ENCODE peak calls at places on chromosomes 3 and 15, in eight cellular contexts. K is AG04450, M is esophagus muscularis mucosa, B is HCT116, N is GM06990, Z is astrocyte of the cerebellum, C is lung, Q is cardiac muscle cell. U is an unnamed sample.

GRCh38 chr3:94293793-94294195 is 230.9 kb downstream of the NSUN3 start:
- DNase-seq in M (no peak), Q (no peak), B (no peak), C (no peak), Z (no peak), K (no peak), N (no peak), U (no peak)

GRCh38 chr3:46930176-46930944 is 46.2 kb downstream of the CCDC12 start:
- DNase-seq in K (no peak), N (no peak), C (no peak), Z (no peak), M (no peak), Q (no peak), B (no peak), U (no peak)

GRCh38 chr3:179546814-179547241 is 15.9 kb upstream of the ACTL6A start:
- DNase-seq in K (no peak), Z (no peak), N (no peak), B (no peak), C (no peak), Q (no peak), M (no peak), U (no peak)

GRCh38 chr3:58411036-58411435 is 22.6 kb downstream of the PDHB start:
- DNase-seq in B (no peak), N (no peak), M (no peak), C (no peak), Q (no peak), K (no peak), Z (no peak), U (no peak)

GRCh38 chr15:59298255-59298856 is 74.3 kb downstream of the MYO1E start:
- DNase-seq in K (no peak), Q (no peak), B (peak; percentile 78), N (peak; percentile 81), Z (no peak), C (no peak), M (no peak), U (no peak)

GRCh38 chr3:123385981-123386380 is 62.9 kb downstream of the ADCY5 start:
- DNase-seq in Z (no peak), C (no peak), N (no peak), M (no peak), Q (peak; percentile 24), K (no peak), B (no peak), U (no peak)

GRCh38 chr3:55000546-55000945 is 72.7 kb upstream of the LRTM1 start:
- DNase-seq in N (no peak), K (peak; percentile 77), Z (peak; percentile 81), Q (peak; percentile 88), C (no peak), B (no peak), M (no peak), U (peak; percentile 92)

GRCh38 chr3:190566043-190566933 is 52.4 kb downstream of the IL1RAP start:
- DNase-seq in B (peak; percentile 98), C (peak; percentile 94), Z (peak; percentile 97), Q (peak; percentile 100), K (peak; percentile 98), M (peak; percentile 93), N (no peak), U (peak; percentile 99)

GRCh38 chr3:188686319-188686718 is 485.5 kb upstream of the TPRG1 start:
- DNase-seq in C (no peak), B (no peak), Z (no peak), N (no peak), M (no peak), Q (no peak), K (no peak), U (no peak)

DNA sequence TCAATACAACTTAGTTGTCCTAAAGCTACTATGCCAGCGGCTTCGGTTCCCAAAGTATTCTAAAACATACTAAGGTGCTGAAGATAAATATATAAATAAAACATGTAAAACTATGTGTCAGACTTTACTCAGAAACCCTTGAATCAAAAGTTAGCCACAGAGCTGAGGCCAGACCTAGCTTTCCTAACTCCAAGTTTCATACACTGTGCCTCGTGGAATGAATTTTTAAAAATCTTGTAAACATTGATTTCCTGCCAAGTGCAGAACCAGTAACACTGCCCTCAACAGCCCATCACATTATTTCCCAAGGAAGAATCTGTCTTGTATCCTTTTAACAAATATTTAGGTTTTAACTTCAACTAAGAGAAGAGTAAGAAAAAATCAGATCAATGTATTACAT is 36.4 kb downstream of the TAMM41 start:
- DNase-seq in Q (peak; percentile 50), B (no peak), M (no peak), Z (peak; percentile 56), N (no peak), C (no peak), K (peak; percentile 79), U (peak; percentile 91)
- H3K4me3 ChIP-seq in Q (no peak overlapping the region), B (no peak overlapping the region), M (no peak overlapping the region), Z (no peak overlapping the region), N (no peak overlapping the region), C (no peak overlapping the region), K (no peak overlapping the region), U (no peak overlapping the region)

GRCh38 chr3:196632033-196632751 is 7.3 kb upstream of the NRROS start:
- DNase-seq in N (peak; percentile 93), C (peak; percentile 86), Z (no peak), B (peak; percentile 56), K (no peak), Q (peak; percentile 80), M (no peak), U (peak; percentile 65)
- TF ChIP-seq CTCF in N (peak; percentile 66), C (no peak), Z (no peak), B (peak; percentile 9), K (peak; percentile 41), Q (peak; percentile 31), M (peak; percentile 50), U (peak; percentile 20)

GRCh38 chr3:27729748-27730611 is 7.9 kb upstream of the EOMES start:
- DNase-seq in C (no peak), K (no peak), Z (no peak), Q (peak; percentile 54), N (no peak), M (no peak), B (no peak), U (no peak)
- H3K4me3 ChIP-seq in C (no peak overlapping the region), K (no peak overlapping the region), Z (no peak overlapping the region), Q (peak overlapping the region; percentile 12), N (no peak overlapping the region), M (peak overlapping the region; percentile 40), B (no peak overlapping the region), U (no peak overlapping the region)

DNA sequence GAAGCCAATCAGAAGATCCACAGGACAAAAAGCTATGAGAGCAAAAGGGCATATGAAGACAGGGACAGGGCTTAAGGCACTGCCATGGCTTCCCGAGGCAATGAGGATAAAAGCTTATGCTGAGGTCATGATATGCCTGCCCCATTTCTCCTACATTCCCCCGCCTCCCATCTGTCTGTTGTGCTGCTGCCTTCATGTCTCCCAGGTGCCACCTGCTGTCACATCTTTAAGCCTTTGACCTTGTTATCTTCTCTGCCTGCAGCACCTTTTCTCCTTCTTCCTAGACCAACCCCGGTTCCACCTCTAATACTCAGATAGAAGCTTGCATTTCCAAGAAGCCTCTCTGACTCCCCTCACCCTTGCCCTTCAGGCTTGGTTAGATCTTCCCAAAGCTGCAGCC is 213.8 kb downstream of the ARRDC4 start:
- DNase-seq in C (no peak), M (no peak), Q (no peak), N (no peak), Z (no peak), K (no peak), B (no peak), U (no peak)
- TF ChIP-seq CTCF in C (no peak), M (no peak), Q (no peak), N (no peak), Z (no peak), K (no peak), B (no peak), U (no peak)

GRCh38 chr3:134367869-134368750 is 6.1 kb downstream of the AMOTL2 start:
- DNase-seq in B (no peak), K (no peak), C (no peak), N (no peak), Z (no peak), M (no peak), Q (no peak), U (no peak)

GRCh38 chr3:134370611-134371451 is 3.4 kb downstream of the AMOTL2 start:
- DNase-seq in N (no peak), C (no peak), M (no peak), B (no peak), Q (no peak), K (no peak), Z (no peak), U (no peak)

GRCh38 chr3:134369861-134370596 is 4.2 kb downstream of the AMOTL2 start:
- DNase-seq in Q (peak; percentile 47), M (no peak), B (no peak), Z (no peak), N (no peak), C (no peak), K (no peak), U (no peak)

GRCh38 chr3:134368751-134369105 is 5.5 kb downstream of the AMOTL2 start:
- DNase-seq in Q (no peak), M (no peak), C (no peak), B (no peak), K (no peak), N (no peak), Z (no peak), U (no peak)

DNA sequence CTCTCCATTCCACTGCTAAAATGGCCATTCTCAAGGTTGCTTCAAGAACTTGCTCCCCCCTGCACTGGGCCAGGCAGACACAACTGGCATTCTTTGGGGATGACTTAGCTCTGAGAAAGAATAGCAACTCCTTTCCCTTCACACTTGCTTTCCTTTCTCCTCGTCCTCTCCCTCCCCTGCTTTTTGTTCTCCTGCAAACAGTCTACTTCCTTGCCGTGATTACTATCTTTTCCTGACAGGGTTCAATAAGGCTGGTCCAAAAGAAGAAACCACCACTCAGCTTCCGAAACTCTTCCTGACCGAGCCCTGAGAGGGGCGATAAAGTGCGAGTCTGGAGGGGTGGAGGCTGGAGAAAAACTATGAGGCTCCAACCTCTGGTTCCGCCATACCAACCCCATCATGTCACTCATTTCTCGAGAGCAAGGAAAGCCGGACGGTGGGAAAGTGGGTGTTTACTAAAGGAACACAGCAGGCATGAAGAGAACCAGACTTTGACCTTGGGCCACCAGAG is 5.0 kb downstream of the AMOTL2 start:
- DNase-seq in M (no peak), C (no peak), N (no peak), K (no peak), Z (no peak), B (no peak), Q (peak; percentile 78), U (peak; percentile 84)
- H3K4me3 ChIP-seq in M (peak overlapping the region; percentile 81), C (no peak overlapping the region), N (no peak overlapping the region), K (peak overlapping the region; percentile 98), Z (no peak overlapping the region), B (no peak overlapping the region), Q (no peak overlapping the region), U (no peak overlapping the region)

GRCh38 chr3:5800965-5801364 is 613.5 kb downstream of the EDEM1 start:
- DNase-seq in C (no peak), N (no peak), Z (no peak), Q (no peak), M (no peak), B (no peak), K (no peak), U (no peak)

GRCh38 chr3:5811051-5811450 is 623.5 kb downstream of the EDEM1 start:
- DNase-seq in N (no peak), Z (no peak), C (no peak), K (no peak), M (no peak), Q (no peak), B (no peak), U (peak; percentile 1)

GRCh38 chr3:5809811-5810210 is 622.3 kb downstream of the EDEM1 start:
- DNase-seq in N (no peak), K (no peak), Q (no peak), Z (no peak), B (no peak), M (no peak), C (no peak), U (no peak)

GRCh38 chr3:5806192-5806591 is 618.7 kb downstream of the EDEM1 start:
- DNase-seq in N (no peak), B (no peak), C (no peak), M (no peak), K (no peak), Z (peak; percentile 15), Q (no peak), U (no peak)
- TF ChIP-seq CTCF in N (peak; percentile 55), B (peak; percentile 61), C (no peak), M (no peak), K (no peak), Z (peak; percentile 55), Q (no peak), U (no peak)